ENCODE peak calls at places on chromosomes 12 and 14, in eight cellular contexts. Q is CD8-positive, alpha-beta memory T cell; T is mammary epithelial cell; I is endodermal cell; D is esophagus squamous epithelium; E is SK-N-SH; H is lung; M is naive thymus-derived CD4-positive, alpha-beta T cell. F is an unnamed sample.
A peak's percentile ranks its signal among the peaks of the same experiment; 100 is the strongest.

GRCh38 chr12:111353603-111354295 is 15.1 kb downstream of the PHETA1 start:
- DNase-seq in I (peak; percentile 91), E (no peak), H (no peak), Q (no peak), T (no peak), M (no peak), D (no peak), F (no peak)

GRCh38 chr14:84976805-84977204 is 553.1 kb upstream of the FLRT2 start:
- DNase-seq in H (no peak), M (no peak), E (no peak), I (no peak), T (no peak), D (no peak), Q (no peak), F (no peak)

GRCh38 chr12:113591480-113591971 is 119.9 kb upstream of the LHX5 start:
- DNase-seq in Q (no peak), E (peak; percentile 72), T (no peak), M (no peak), I (peak; percentile 88), D (no peak), H (no peak), F (no peak)

GRCh38 chr12:27013606-27014084 is 539 bp downstream of the TM7SF3 start:
- DNase-seq in I (no peak), H (no peak), T (peak; percentile 30), E (no peak), D (no peak), M (no peak), Q (no peak), F (peak; percentile 43)

GRCh38 chr12:96303656-96304055 is 96.6 kb downstream of the CDK17 start:
- DNase-seq in Q (no peak), E (no peak), I (no peak), T (no peak), H (no peak), M (no peak), D (no peak), F (no peak)

GRCh38 chr12:116291218-116291617 is 13.7 kb upstream of the MED13L start:
- DNase-seq in D (no peak), H (no peak), Q (no peak), T (no peak), E (no peak), I (no peak), M (no peak), F (no peak)

GRCh38 chr12:49888461-49889151 is 15.1 kb downstream of the FAIM2 start:
- DNase-seq in T (peak; percentile 11), I (peak; percentile 46), D (no peak), H (no peak), E (no peak), M (no peak), Q (no peak), F (peak; percentile 32)

GRCh38 chr14:42992930-42993329 is 1386.3 kb downstream of the LRFN5 start:
- DNase-seq in D (no peak), T (no peak), M (no peak), H (no peak), Q (no peak), I (no peak), E (no peak), F (no peak)

GRCh38 chr12:12891646-12892355 is 439 bp downstream of the GPRC5A start:
- DNase-seq in E (no peak), M (no peak), T (no peak), D (no peak), Q (no peak), H (no peak), I (no peak), F (no peak)

GRCh38 chr12:115421350-115421749 is 737.4 kb upstream of the TBX3 start:
- DNase-seq in T (no peak), M (no peak), D (no peak), I (no peak), H (no peak), Q (no peak), E (no peak), F (no peak)

GRCh38 chr12:107092669-107093546 is 441 bp downstream of the CRY1 start:
- DNase-seq in Q (peak; percentile 72), E (peak; percentile 52), T (no peak), I (peak; percentile 85), H (peak; percentile 42), M (no peak), D (peak; percentile 48), F (peak; percentile 57)

GRCh38 chr14:64465856-64466554 is 706 bp downstream of the AKAP5 start:
- DNase-seq in M (no peak), I (peak; percentile 84), D (no peak), E (peak; percentile 52), Q (no peak), T (no peak), H (no peak), F (peak; percentile 16)

GRCh38 chr14:49970474-49971147 is 77.7 kb downstream of the ARF6 start:
- DNase-seq in E (no peak), M (no peak), I (no peak), D (no peak), H (no peak), T (no peak), Q (no peak), F (peak; percentile 45)

GRCh38 chr12:52082668-52082987 is 3.1 kb downstream of the SMIM41 start:
- DNase-seq in H (no peak), I (no peak), E (no peak), D (no peak), M (no peak), Q (no peak), T (no peak), F (no peak)
- H3K4me3 ChIP-seq in H (no peak overlapping the region), I (no peak overlapping the region), E (no peak overlapping the region), D (no peak overlapping the region), M (no peak overlapping the region), Q (no peak overlapping the region), T (no peak overlapping the region), F (no peak overlapping the region)

GRCh38 chr12:41966916-41967315 is 177.8 kb downstream of the GXYLT1 start:
- DNase-seq in H (no peak), I (no peak), M (no peak), T (no peak), E (no peak), D (no peak), Q (no peak), F (no peak)
- H3K36me3 ChIP-seq in H (no peaks in the 10 kb centered on the region), I (no peaks in the 10 kb centered on the region), M (no peaks in the 10 kb centered on the region), T (no peaks in the 10 kb centered on the region), E (no peaks in the 10 kb centered on the region), D (no peaks in the 10 kb centered on the region), Q (no peaks in the 10 kb centered on the region), F (no peaks in the 10 kb centered on the region)

DNA sequence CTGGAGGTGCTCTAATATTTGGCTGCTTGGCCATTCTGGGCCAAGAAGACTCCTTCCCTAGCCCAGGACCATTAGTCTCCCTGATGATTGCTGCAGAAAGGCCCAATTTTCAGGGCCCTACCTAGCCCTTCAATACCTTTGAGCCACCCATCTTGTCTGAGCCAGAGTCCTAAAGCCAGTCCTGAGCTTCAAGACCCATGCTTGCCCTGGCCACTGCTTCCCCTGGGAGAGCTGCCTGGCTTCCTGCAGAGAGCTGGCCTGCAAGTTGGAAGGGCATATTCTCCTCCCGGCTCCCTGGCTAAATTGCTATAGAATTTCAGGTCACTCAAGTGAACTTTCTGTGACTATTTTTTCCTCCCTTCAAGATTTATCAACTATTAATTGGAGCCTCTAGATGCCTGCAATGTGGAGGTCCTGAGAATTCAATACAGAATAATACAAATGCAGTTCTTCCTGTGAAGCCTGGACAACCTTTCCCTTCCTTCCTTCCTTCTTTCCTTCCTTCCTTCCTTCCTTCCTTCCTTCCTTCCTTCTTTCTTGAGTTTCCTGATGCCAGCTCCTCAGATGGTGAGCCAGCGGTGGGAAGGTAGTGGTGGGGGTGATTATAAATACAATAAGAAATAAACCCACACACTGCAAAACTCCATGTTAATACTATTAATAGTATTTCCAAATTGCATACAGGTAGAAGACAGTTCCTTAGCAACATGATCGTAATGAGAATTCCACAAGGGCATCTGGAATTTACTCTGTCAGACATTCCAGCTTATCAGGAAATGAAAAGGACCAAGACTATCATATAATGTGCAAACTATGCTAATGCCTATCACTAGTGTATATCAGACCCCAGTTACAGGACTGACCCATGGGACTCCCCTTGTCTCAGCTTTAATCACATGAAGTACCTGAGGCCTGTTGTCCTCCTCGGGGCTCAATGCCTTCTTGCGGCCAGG is 108.1 kb downstream of the ZFP36L1 start:
- DNase-seq in M (no peak), H (no peak), I (no peak), T (no peak), D (no peak), Q (no peak), E (no peak), F (no peak)
- H3K27ac ChIP-seq in M (peak overlapping the region; percentile 25), H (peak overlapping the region; percentile 54), I (no peak overlapping the region), T (peak overlapping the region; percentile 96), D (peak overlapping the region; percentile 83), Q (peak overlapping the region; percentile 49), E (peak overlapping the region; percentile 67), F (peak overlapping the region; percentile 27)

GRCh38 chr14:28931999-28932398 is 165.4 kb downstream of the FOXG1 start:
- DNase-seq in I (no peak), M (no peak), E (no peak), D (no peak), Q (no peak), H (no peak), T (no peak), F (no peak)

GRCh38 chr14:28941758-28942157 is 175.2 kb downstream of the FOXG1 start:
- DNase-seq in E (no peak), H (no peak), D (no peak), I (no peak), Q (no peak), T (no peak), M (no peak), F (no peak)

GRCh38 chr14:28936601-28937000 is 170.0 kb downstream of the FOXG1 start:
- DNase-seq in E (no peak), M (no peak), D (no peak), T (no peak), I (no peak), Q (no peak), H (no peak), F (no peak)
- H3K4me3 ChIP-seq in E (no peak overlapping the region), M (no peak overlapping the region), D (no peak overlapping the region), T (no peak overlapping the region), I (no peak overlapping the region), Q (no peak overlapping the region), H (no peak overlapping the region), F (no peak overlapping the region)

DNA sequence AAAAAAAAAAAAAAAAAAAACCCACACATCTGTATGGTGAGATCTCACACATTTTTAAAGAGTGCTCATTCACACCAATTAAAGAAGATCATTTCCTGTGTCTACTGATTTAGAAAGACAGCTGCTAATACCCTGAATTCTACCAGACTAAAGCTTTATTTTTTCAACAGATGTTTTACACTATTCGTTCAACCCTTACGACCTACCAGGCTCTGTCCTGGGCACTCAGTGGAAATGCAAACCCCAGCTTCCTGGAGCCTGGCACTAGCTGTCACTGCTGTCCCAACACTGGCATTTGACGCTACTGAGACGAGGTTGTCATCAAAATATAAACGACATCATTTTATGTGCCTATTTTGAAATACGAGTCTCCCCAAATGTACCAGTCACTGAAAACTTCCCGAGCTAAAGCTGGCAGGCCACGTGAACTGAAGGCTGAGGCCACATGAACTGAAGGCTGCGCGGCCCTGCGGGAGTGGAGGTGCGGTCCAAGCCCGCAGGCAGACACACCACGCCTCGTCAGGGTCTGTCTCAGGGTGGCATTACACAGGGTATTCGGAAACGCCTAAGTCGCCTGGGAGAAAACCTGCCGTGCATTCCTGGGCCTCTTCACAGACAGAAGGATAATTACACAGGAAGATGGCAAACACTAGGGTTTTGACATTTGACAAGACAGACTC is 27.2 kb downstream of the SLC15A4 start:
- DNase-seq in M (no peak), I (no peak), E (no peak), T (no peak), H (no peak), Q (peak; percentile 68), D (no peak), F (no peak)
- H3K36me3 ChIP-seq in M (no peaks in the 10 kb centered on the region), I (peaks cover 93% of the 10 kb centered on the region), E (peaks cover 39% of the 10 kb centered on the region), T (peaks cover 41% of the 10 kb centered on the region), H (peaks cover 49% of the 10 kb centered on the region), Q (peaks cover 28% of the 10 kb centered on the region), D (peaks cover 100% of the 10 kb centered on the region), F (peaks cover 31% of the 10 kb centered on the region)

F was measured in body of pancreas.